ENCODE peak calls at places on chromosome 9, in ten cellular contexts. One of them, this sample, is unnamed.

GRCh38 chr9:9912459-9912858 is 700.3 kb downstream of the PTPRD start:
- DNase-seq in WTC11: no peak
- DNase-seq in adrenal gland: no peak
- DNase-seq in AG09309: no peak
- DNase-seq in body of pancreas: no peak
- DNase-seq in A549: no peak
- DNase-seq in prostate gland: no peak
- DNase-seq in AG04450: no peak
- DNase-seq in tibial nerve: no peak
- DNase-seq in CD8-positive, alpha-beta T cell: no peak
- DNase-seq in this sample: no peak

GRCh38 chr9:69888876-69889585 is 68.4 kb downstream of the CFAP95 start:
- DNase-seq in body of pancreas: no peak
- DNase-seq in CD8-positive, alpha-beta T cell: no peak
- DNase-seq in tibial nerve: no peak
- DNase-seq in AG09309: no peak
- DNase-seq in prostate gland: no peak
- DNase-seq in WTC11: no peak
- DNase-seq in AG04450: no peak
- DNase-seq in adrenal gland: no peak
- DNase-seq in A549: no peak
- DNase-seq in this sample: no peak

GRCh38 chr9:117218951-117219350 is 195.9 kb downstream of the ASTN2 start:
- DNase-seq in A549: no peak
- DNase-seq in tibial nerve: no peak
- DNase-seq in adrenal gland: no peak
- DNase-seq in WTC11: no peak
- DNase-seq in CD8-positive, alpha-beta T cell: no peak
- DNase-seq in body of pancreas: no peak
- DNase-seq in prostate gland: peak
- DNase-seq in AG04450: no peak
- DNase-seq in AG09309: no peak
- DNase-seq in this sample: no peak

GRCh38 chr9:22169243-22169642 is 160.1 kb upstream of the CDKN2B start:
- DNase-seq in WTC11: no peak
- DNase-seq in AG09309: no peak
- DNase-seq in AG04450: no peak
- DNase-seq in tibial nerve: no peak
- DNase-seq in prostate gland: no peak
- DNase-seq in body of pancreas: no peak
- DNase-seq in A549: peak
- DNase-seq in CD8-positive, alpha-beta T cell: no peak
- DNase-seq in adrenal gland: no peak
- DNase-seq in this sample: no peak

GRCh38 chr9:14343948-14344547 is 30.1 kb upstream of the NFIB start:
- DNase-seq in WTC11: no peak
- DNase-seq in AG04450: no peak
- DNase-seq in prostate gland: no peak
- DNase-seq in body of pancreas: no peak
- DNase-seq in A549: peak
- DNase-seq in AG09309: no peak
- DNase-seq in CD8-positive, alpha-beta T cell: no peak
- DNase-seq in tibial nerve: no peak
- DNase-seq in adrenal gland: no peak
- DNase-seq in this sample: no peak

GRCh38 chr9:129910628-129911567 is 75.6 kb downstream of the USP20 start:
- DNase-seq in CD8-positive, alpha-beta T cell: no peak
- DNase-seq in AG09309: peak
- DNase-seq in adrenal gland: peak
- DNase-seq in body of pancreas: no peak
- DNase-seq in WTC11: no peak
- DNase-seq in AG04450: peak
- DNase-seq in A549: peak
- DNase-seq in tibial nerve: no peak
- DNase-seq in prostate gland: no peak
- DNase-seq in this sample: peak

GRCh38 chr9:101119206-101119819 is 90.8 kb downstream of the PLPPR1 start:
- DNase-seq in body of pancreas: peak
- DNase-seq in prostate gland: peak
- DNase-seq in CD8-positive, alpha-beta T cell: no peak
- DNase-seq in adrenal gland: peak
- DNase-seq in AG04450: no peak
- DNase-seq in tibial nerve: no peak
- DNase-seq in WTC11: peak
- DNase-seq in A549: peak
- DNase-seq in AG09309: no peak
- DNase-seq in this sample: no peak

GRCh38 chr9:4929917-4930316 is 55.2 kb upstream of the JAK2 start:
- DNase-seq in AG09309: no peak
- DNase-seq in AG04450: no peak
- DNase-seq in tibial nerve: no peak
- DNase-seq in adrenal gland: no peak
- DNase-seq in A549: no peak
- DNase-seq in prostate gland: no peak
- DNase-seq in body of pancreas: no peak
- DNase-seq in WTC11: no peak
- DNase-seq in CD8-positive, alpha-beta T cell: no peak
- DNase-seq in this sample: no peak

GRCh38 chr9:113289091-113289490 is 13.6 kb downstream of the PRPF4 start:
- DNase-seq in CD8-positive, alpha-beta T cell: no peak
- DNase-seq in prostate gland: no peak
- DNase-seq in WTC11: no peak
- DNase-seq in adrenal gland: no peak
- DNase-seq in tibial nerve: no peak
- DNase-seq in AG09309: no peak
- DNase-seq in A549: no peak
- DNase-seq in AG04450: no peak
- DNase-seq in body of pancreas: no peak
- DNase-seq in this sample: no peak

GRCh38 chr9:97954550-97954989 is 16.6 kb upstream of the HEMGN start:
- DNase-seq in A549: peak
- DNase-seq in adrenal gland: peak
- DNase-seq in WTC11: peak
- DNase-seq in tibial nerve: no peak
- DNase-seq in prostate gland: peak
- DNase-seq in body of pancreas: peak
- DNase-seq in CD8-positive, alpha-beta T cell: peak
- DNase-seq in AG09309: no peak
- DNase-seq in AG04450: no peak
- DNase-seq in this sample: no peak

GRCh38 chr9:111627260-111627963 is 3.7 kb upstream of the DNAJC25 start:
- DNase-seq in prostate gland: no peak
- DNase-seq in WTC11: no peak
- DNase-seq in tibial nerve: no peak
- DNase-seq in CD8-positive, alpha-beta T cell: no peak
- DNase-seq in A549: no peak
- DNase-seq in adrenal gland: no peak
- DNase-seq in AG09309: no peak
- DNase-seq in body of pancreas: no peak
- DNase-seq in AG04450: no peak
- DNase-seq in this sample: no peak

GRCh38 chr9:123267481-123268239 is 726 bp downstream of the STRBP start:
- DNase-seq in tibial nerve: no peak
- DNase-seq in AG04450: no peak
- DNase-seq in adrenal gland: peak
- DNase-seq in CD8-positive, alpha-beta T cell: no peak
- DNase-seq in prostate gland: no peak
- DNase-seq in WTC11: peak
- DNase-seq in A549: no peak
- DNase-seq in body of pancreas: peak
- DNase-seq in AG09309: no peak
- DNase-seq in this sample: peak

GRCh38 chr9:97636903-97637302 is 3.3 kb downstream of the NCBP1 start:
- DNase-seq in adrenal gland: no peak
- DNase-seq in A549: no peak
- DNase-seq in AG04450: no peak
- DNase-seq in WTC11: no peak
- DNase-seq in AG09309: no peak
- DNase-seq in body of pancreas: no peak
- DNase-seq in tibial nerve: no peak
- DNase-seq in CD8-positive, alpha-beta T cell: no peak
- DNase-seq in prostate gland: no peak
- DNase-seq in this sample: no peak

DNA sequence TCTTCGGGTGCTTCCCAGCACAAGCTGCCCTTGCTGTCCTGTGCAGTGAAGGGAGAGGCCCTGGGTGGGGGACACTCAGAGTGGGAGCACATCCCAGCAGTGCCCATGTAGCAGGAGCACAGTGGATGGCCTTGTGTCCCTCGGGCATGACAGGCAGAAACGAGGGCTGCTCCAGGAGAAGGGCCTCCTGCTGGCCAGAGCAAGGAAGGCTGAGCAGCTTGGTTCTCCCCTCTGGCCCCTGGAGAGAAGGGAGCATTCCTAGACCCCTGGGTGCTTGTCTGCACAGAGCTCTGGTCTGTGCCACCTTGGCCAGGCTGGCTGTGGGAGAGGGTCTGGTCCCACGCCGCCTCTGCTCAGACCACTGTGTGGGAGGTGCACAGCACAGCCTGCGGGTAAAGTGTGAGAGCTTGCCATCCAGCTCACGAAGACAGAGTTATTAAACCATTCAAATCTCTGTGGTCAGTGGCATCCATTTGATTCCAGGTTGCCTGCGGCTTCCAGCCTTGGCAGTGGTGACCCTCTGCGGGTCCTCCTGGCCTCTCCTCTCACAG is 18.3 kb downstream of the FBXW5 start:
- DNase-seq in AG09309: no peak
- DNase-seq in prostate gland: no peak
- DNase-seq in CD8-positive, alpha-beta T cell: no peak
- DNase-seq in AG04450: no peak
- DNase-seq in A549: no peak
- DNase-seq in WTC11: no peak
- DNase-seq in body of pancreas: no peak
- DNase-seq in adrenal gland: no peak
- DNase-seq in tibial nerve: no peak
- DNase-seq in this sample: no peak
- TF ChIP-seq CTCF in AG09309: no peak
- TF ChIP-seq CTCF in prostate gland: no peak
- TF ChIP-seq CTCF in CD8-positive, alpha-beta T cell: no peak
- TF ChIP-seq CTCF in AG04450: no peak
- TF ChIP-seq CTCF in A549: peak
- TF ChIP-seq CTCF in WTC11: no peak
- TF ChIP-seq CTCF in body of pancreas: no peak
- TF ChIP-seq CTCF in adrenal gland: no peak
- TF ChIP-seq CTCF in tibial nerve: no peak
- TF ChIP-seq CTCF in this sample: no peak

GRCh38 chr9:92746567-92747458 is 17.8 kb downstream of the BICD2 start:
- DNase-seq in body of pancreas: no peak
- DNase-seq in AG04450: no peak
- DNase-seq in tibial nerve: no peak
- DNase-seq in CD8-positive, alpha-beta T cell: no peak
- DNase-seq in WTC11: no peak
- DNase-seq in A549: no peak
- DNase-seq in prostate gland: no peak
- DNase-seq in AG09309: no peak
- DNase-seq in adrenal gland: no peak
- DNase-seq in this sample: peak

GRCh38 chr9:92745881-92746280 is 18.8 kb downstream of the BICD2 start:
- DNase-seq in WTC11: no peak
- DNase-seq in CD8-positive, alpha-beta T cell: no peak
- DNase-seq in AG09309: no peak
- DNase-seq in prostate gland: no peak
- DNase-seq in body of pancreas: no peak
- DNase-seq in tibial nerve: no peak
- DNase-seq in A549: no peak
- DNase-seq in AG04450: no peak
- DNase-seq in adrenal gland: no peak
- DNase-seq in this sample: peak

GRCh38 chr9:92747459-92748232 is 17.0 kb downstream of the BICD2 start:
- DNase-seq in adrenal gland: no peak
- DNase-seq in A549: no peak
- DNase-seq in AG09309: no peak
- DNase-seq in body of pancreas: no peak
- DNase-seq in CD8-positive, alpha-beta T cell: no peak
- DNase-seq in tibial nerve: no peak
- DNase-seq in prostate gland: no peak
- DNase-seq in AG04450: no peak
- DNase-seq in WTC11: no peak
- DNase-seq in this sample: peak

GRCh38 chr9:92748233-92748497 is 16.5 kb downstream of the BICD2 start:
- DNase-seq in adrenal gland: no peak
- DNase-seq in WTC11: no peak
- DNase-seq in CD8-positive, alpha-beta T cell: no peak
- DNase-seq in AG04450: no peak
- DNase-seq in tibial nerve: no peak
- DNase-seq in A549: no peak
- DNase-seq in prostate gland: no peak
- DNase-seq in AG09309: no peak
- DNase-seq in body of pancreas: no peak
- DNase-seq in this sample: no peak

DNA sequence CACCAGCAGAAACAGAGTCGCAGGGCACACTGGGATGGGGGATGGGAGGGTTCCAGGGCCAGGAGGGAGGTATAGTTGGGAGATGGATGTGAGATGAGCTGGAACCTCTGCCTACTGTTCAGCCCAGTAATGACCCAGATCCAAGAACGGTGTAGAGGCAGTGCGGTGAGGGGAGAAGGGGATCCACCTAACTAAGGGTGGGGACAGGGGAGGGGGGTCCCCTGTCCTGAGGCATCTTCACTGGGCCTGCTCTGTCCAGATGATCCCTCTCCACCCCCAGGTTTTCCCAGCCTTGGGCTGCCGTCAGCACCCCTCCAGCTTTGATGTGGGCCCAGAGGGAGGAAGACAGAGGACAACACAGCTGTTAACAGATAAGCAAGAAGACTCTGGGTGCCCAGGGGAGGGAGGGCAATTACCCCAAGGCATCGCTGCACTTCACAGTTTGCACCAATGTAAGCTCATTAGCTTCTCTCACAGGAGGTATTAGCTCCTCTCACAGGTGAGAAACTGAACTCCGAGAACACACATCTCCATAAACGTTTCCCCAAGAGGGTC is 19.3 kb downstream of the BICD2 start:
- DNase-seq in CD8-positive, alpha-beta T cell: no peak
- DNase-seq in adrenal gland: no peak
- DNase-seq in prostate gland: no peak
- DNase-seq in AG04450: no peak
- DNase-seq in tibial nerve: no peak
- DNase-seq in WTC11: no peak
- DNase-seq in A549: no peak
- DNase-seq in body of pancreas: no peak
- DNase-seq in AG09309: no peak
- DNase-seq in this sample: no peak
- TF ChIP-seq CTCF in CD8-positive, alpha-beta T cell: no peak
- TF ChIP-seq CTCF in adrenal gland: no peak
- TF ChIP-seq CTCF in prostate gland: no peak
- TF ChIP-seq CTCF in AG04450: no peak
- TF ChIP-seq CTCF in tibial nerve: no peak
- TF ChIP-seq CTCF in WTC11: no peak
- TF ChIP-seq CTCF in A549: no peak
- TF ChIP-seq CTCF in body of pancreas: no peak
- TF ChIP-seq CTCF in AG09309: no peak
- TF ChIP-seq CTCF in this sample: no peak

GRCh38 chr9:86775718-86776117 is 171.6 kb downstream of the GAS1 start:
- DNase-seq in WTC11: no peak
- DNase-seq in A549: no peak
- DNase-seq in body of pancreas: no peak
- DNase-seq in AG04450: no peak
- DNase-seq in prostate gland: no peak
- DNase-seq in tibial nerve: no peak
- DNase-seq in AG09309: no peak
- DNase-seq in CD8-positive, alpha-beta T cell: no peak
- DNase-seq in adrenal gland: no peak
- DNase-seq in this sample: no peak
- TF ChIP-seq CTCF in WTC11: no peak
- TF ChIP-seq CTCF in A549: no peak
- TF ChIP-seq CTCF in body of pancreas: no peak
- TF ChIP-seq CTCF in AG04450: no peak
- TF ChIP-seq CTCF in prostate gland: no peak
- TF ChIP-seq CTCF in tibial nerve: no peak
- TF ChIP-seq CTCF in AG09309: no peak
- TF ChIP-seq CTCF in CD8-positive, alpha-beta T cell: no peak
- TF ChIP-seq CTCF in adrenal gland: no peak
- TF ChIP-seq CTCF in this sample: no peak

GRCh38 chr9:37859043-37859442 is 44.9 kb downstream of the SLC25A51 start:
- DNase-seq in body of pancreas: no peak
- DNase-seq in CD8-positive, alpha-beta T cell: no peak
- DNase-seq in tibial nerve: no peak
- DNase-seq in WTC11: no peak
- DNase-seq in AG04450: no peak
- DNase-seq in adrenal gland: no peak
- DNase-seq in A549: peak
- DNase-seq in prostate gland: no peak
- DNase-seq in AG09309: no peak
- DNase-seq in this sample: no peak
- TF ChIP-seq CTCF in body of pancreas: no peak
- TF ChIP-seq CTCF in CD8-positive, alpha-beta T cell: no peak
- TF ChIP-seq CTCF in tibial nerve: no peak
- TF ChIP-seq CTCF in WTC11: no peak
- TF ChIP-seq CTCF in AG04450: peak
- TF ChIP-seq CTCF in adrenal gland: no peak
- TF ChIP-seq CTCF in A549: peak
- TF ChIP-seq CTCF in prostate gland: no peak
- TF ChIP-seq CTCF in AG09309: peak
- TF ChIP-seq CTCF in this sample: no peak

This sample was measured in coronary artery.